ENCODE peak calls at places on chromosomes 5 and 9, in nine cellular contexts. R is GM19239; F is amniotic stem cell; S is stimulated activated CD4-positive, alpha-beta T cell treated with anti-CD3 and anti-CD28 coated beads, Interleukin-4, amount 100 ng/mL, for 1 hour; X is mesothelial cell of epicardium; N is GM13976; Q is nephron progenitor cell; T is SW480; H is anterior cingulate cortex. Y is an unnamed sample.

GRCh38 chr5:154284433-154284832 is 93.9 kb downstream of the GALNT10 start:
- DNase-seq in R (no peak), F (no peak), S (no peak), X (no peak), N (peak), Q (no peak), T (no peak), H (no peak), Y (no peak)

GRCh38 chr5:40223884-40224402 is 455.8 kb upstream of the PTGER4 start:
- DNase-seq in R (no peak), F (peak), S (peak), X (no peak), N (peak), Q (no peak), T (no peak), H (no peak), Y (peak)

GRCh38 chr9:14314929-14315753 is 1.2 kb upstream of the NFIB start:
- DNase-seq in R (peak), F (peak), S (peak), X (peak), N (peak), Q (peak), T (peak), H (peak), Y (peak)

GRCh38 chr5:167096816-167097215 is 1194.6 kb upstream of the WWC1 start:
- DNase-seq in R (no peak), F (no peak), S (no peak), X (no peak), N (no peak), Q (no peak), T (no peak), H (no peak), Y (no peak)

GRCh38 chr5:85148701-85149100 is 764.0 kb upstream of the EDIL3 start:
- DNase-seq in R (no peak), F (no peak), S (no peak), X (no peak), N (no peak), Q (no peak), T (no peak), H (no peak), Y (no peak)

GRCh38 chr5:92560698-92561361 is 1020.2 kb downstream of the NR2F1-AS1 start:
- DNase-seq in R (no peak), F (no peak), S (no peak), X (no peak), N (no peak), Q (no peak), T (no peak), H (no peak), Y (no peak)

GRCh38 chr5:82347213-82347947 is 69.2 kb upstream of the RPS23 start:
- DNase-seq in R (no peak), F (peak), S (no peak), X (no peak), N (no peak), Q (peak), T (no peak), H (peak), Y (no peak)

GRCh38 chr5:43646997-43647396 is 44.0 kb downstream of the NNT start:
- DNase-seq in R (no peak), F (no peak), S (no peak), X (no peak), N (no peak), Q (no peak), T (no peak), H (no peak), Y (no peak)

GRCh38 chr5:160961761-160962160 is 109.8 kb upstream of the ATP10B start:
- DNase-seq in R (no peak), F (no peak), S (no peak), X (no peak), N (no peak), Q (no peak), T (no peak), H (no peak), Y (no peak)

GRCh38 chr5:168881427-168882149 is 302.4 kb upstream of the PANK3 start:
- DNase-seq in R (no peak), F (no peak), S (no peak), X (no peak), N (no peak), Q (peak), T (no peak), H (no peak), Y (no peak)

GRCh38 chr9:111481885-111482636 is 2.1 kb downstream of the ECPAS start:
- DNase-seq in R (no peak), F (no peak), S (no peak), X (no peak), N (no peak), Q (peak), T (peak), H (no peak), Y (no peak)

GRCh38 chr9:133656211-133657119 is 20.3 kb downstream of the DBH start:
- DNase-seq in R (no peak), F (no peak), S (peak), X (no peak), N (no peak), Q (no peak), T (no peak), H (no peak), Y (peak)

GRCh38 chr9:93675336-93676150 is 99.2 kb downstream of the PHF2 start:
- DNase-seq in R (no peak), F (no peak), S (no peak), X (peak), N (no peak), Q (no peak), T (no peak), H (no peak), Y (no peak)

GRCh38 chr5:32531885-32532520 is 53.4 kb upstream of the SUB1 start:
- DNase-seq in R (no peak), F (peak), S (peak), X (no peak), N (peak), Q (no peak), T (peak), H (peak), Y (peak)

GRCh38 chr5:149760700-149761187 is 30.6 kb downstream of the PPARGC1B start:
- DNase-seq in R (no peak), F (no peak), S (no peak), X (no peak), N (no peak), Q (no peak), T (no peak), H (no peak), Y (no peak)

GRCh38 chr5:87252283-87252605 is 15.4 kb upstream of the RASA1 start:
- DNase-seq in R (no peak), F (no peak), S (no peak), X (no peak), N (no peak), Q (no peak), T (no peak), H (no peak), Y (no peak)

GRCh38 chr5:3590253-3590966 is 5.2 kb upstream of the IRX1 start:
- DNase-seq in R (no peak), F (no peak), S (no peak), X (no peak), N (no peak), Q (peak), T (no peak), H (no peak), Y (no peak)

Y was measured in activated naive CD8-positive, alpha-beta T cell treated with anti-CD3 and anti-CD28 coated beads for 36 hours.